ENCODE peak calls at places on chromosomes 13 and 19, in five cellular contexts. B, W, X, A and C are unnamed samples.

GRCh38 chr13:72692884-72693514 is 34.4 kb downstream of the MZT1 start:
- DNase-seq in X (no peak), A (no peak), W (no peak), B (no peak), C (no peak)

GRCh38 chr19:5011476-5012238 is 42.7 kb downstream of the KDM4B start:
- DNase-seq in W (no peak), A (no peak), B (no peak), X (no peak), C (no peak)

GRCh38 chr19:42175335-42175734 is 42.1 kb downstream of the DEDD2 start:
- DNase-seq in A (no peak), B (no peak), X (no peak), W (no peak), C (no peak)

GRCh38 chr13:82224806-82225205 is 1657.5 kb downstream of the SLITRK1 start:
- DNase-seq in A (no peak), B (no peak), X (no peak), W (no peak), C (no peak)

GRCh38 chr13:29452773-29453574 is 142.5 kb downstream of the SLC7A1 start:
- DNase-seq in A (no peak), W (no peak), X (no peak), B (no peak), C (no peak)

GRCh38 chr13:57634829-57635165 is 3.3 kb downstream of the PCDH17 start:
- DNase-seq in X (peak; percentile 23), A (no peak), B (no peak), W (peak; percentile 54), C (no peak)

GRCh38 chr19:34430738-34431625 is 2.8 kb downstream of the UBA2 start:
- DNase-seq in B (no peak), W (no peak), A (no peak), X (no peak), C (no peak)

GRCh38 chr19:5547881-5548280 is 19.9 kb downstream of the TINCR start:
- DNase-seq in W (no peak), A (no peak), X (no peak), B (no peak), C (peak; percentile 56)

GRCh38 chr13:87344176-87344575 is 327.0 kb upstream of the SLITRK5 start:
- DNase-seq in X (no peak), B (no peak), A (no peak), W (no peak), C (no peak)

GRCh38 chr13:45280751-45281634 is 60.0 kb downstream of the TPT1 start:
- DNase-seq in B (no peak), A (peak; percentile 32), W (peak; percentile 80), X (peak; percentile 93), C (peak; percentile 62)

GRCh38 chr19:29524201-29524911 is 1.4 kb upstream of the VSTM2B start:
- DNase-seq in B (no peak), A (no peak), W (peak; percentile 63), X (peak; percentile 59), C (no peak)